ENCODE peak calls at places on chromosomes 5 and 9, in eight cellular contexts. M is IMR-90, V is heart left ventricle, L is cardiac fibroblast, S is left colon, X is GM23248, E is GM04504, Q is H7. Z is an unnamed sample.

GRCh38 chr5:172669808-172670402 is 28.8 kb downstream of the NEURL1B start:
- DNase-seq in M (no peak), Q (peak), S (no peak), X (no peak), L (no peak), E (no peak), V (no peak), Z (peak)

GRCh38 chr5:133930061-133930823 is 38.2 kb downstream of the C5orf15 start:
- DNase-seq in S (no peak), V (no peak), L (peak), E (peak), X (peak), M (peak), Q (peak), Z (no peak)

GRCh38 chr5:68424799-68425537 is 209.4 kb downstream of the PIK3R1 start:
- DNase-seq in X (peak), L (peak), S (no peak), V (no peak), M (peak), Q (no peak), E (no peak), Z (no peak)

GRCh38 chr5:133369161-133369783 is 243.1 kb downstream of the FSTL4 start:
- DNase-seq in S (no peak), X (no peak), Q (no peak), E (no peak), L (no peak), M (no peak), V (no peak), Z (no peak)

GRCh38 chr5:106415541-106415940 is 1255.2 kb downstream of the EFNA5 start:
- DNase-seq in E (peak), X (peak), Q (no peak), V (no peak), L (peak), S (no peak), M (peak), Z (peak)

GRCh38 chr5:135883441-135883840 is 12.2 kb downstream of the IL9 start:
- DNase-seq in M (no peak), S (no peak), Q (peak), E (no peak), X (no peak), V (no peak), L (no peak), Z (peak)

GRCh38 chr9:5352637-5353248 is 13.1 kb upstream of the RLN1 start:
- DNase-seq in S (no peak), X (no peak), L (no peak), M (no peak), V (no peak), E (no peak), Q (no peak), Z (no peak)

GRCh38 chr5:53616939-53617549 is 56.6 kb downstream of the NDUFS4 start:
- DNase-seq in M (peak), Q (no peak), S (no peak), V (no peak), X (peak), L (peak), E (no peak), Z (no peak)

GRCh38 chr5:28391277-28391676 is 1352.9 kb upstream of the CDH9 start:
- DNase-seq in X (no peak), M (no peak), E (no peak), L (no peak), S (no peak), V (no peak), Q (no peak), Z (no peak)

GRCh38 chr9:83267741-83268140 is 204.8 kb upstream of the RASEF start:
- DNase-seq in V (no peak), Q (no peak), L (no peak), M (no peak), E (no peak), S (no peak), X (no peak), Z (no peak)

GRCh38 chr5:181221792-181222629 is 1.1 kb upstream of the TRIM41 start:
- DNase-seq in S (peak), M (peak), E (peak), Q (peak), L (peak), V (peak), X (peak), Z (peak)

GRCh38 chr9:21777701-21778100 is 24.7 kb upstream of the MTAP start:
- DNase-seq in M (peak), V (no peak), E (peak), S (no peak), X (peak), L (peak), Q (no peak), Z (peak)

GRCh38 chr5:17167171-17167891 is 50.1 kb upstream of the BASP1 start:
- DNase-seq in S (no peak), X (no peak), L (no peak), E (no peak), M (no peak), Q (peak), V (no peak), Z (no peak)

GRCh38 chr5:135446615-135447014 is 533 bp downstream of the DCANP1 start:
- DNase-seq in S (peak), E (no peak), X (no peak), Q (no peak), M (no peak), V (peak), L (no peak), Z (no peak)

GRCh38 chr5:132832612-132833011 is 2.2 kb upstream of the SHROOM1 start:
- DNase-seq in M (no peak), X (no peak), V (no peak), L (no peak), Q (no peak), E (no peak), S (no peak), Z (no peak)

GRCh38 chr5:90184764-90185163 is 224.8 kb downstream of the CETN3 start:
- DNase-seq in S (no peak), E (no peak), L (no peak), V (no peak), M (no peak), X (no peak), Q (no peak), Z (no peak)

GRCh38 chr5:135913713-135914626 is 18.3 kb upstream of the IL9 start:
- DNase-seq in Q (no peak), S (no peak), V (no peak), E (no peak), X (peak), L (peak), M (no peak), Z (no peak)

GRCh38 chr9:91571036-91571435 is 147.4 kb upstream of the NFIL3 start:
- DNase-seq in L (peak), E (no peak), X (no peak), V (no peak), Q (no peak), S (no peak), M (no peak), Z (no peak)

GRCh38 chr5:67160985-67161384 is 35.6 kb downstream of the CD180 start:
- DNase-seq in E (peak), S (no peak), Q (peak), X (peak), V (no peak), L (peak), M (peak), Z (no peak)

GRCh38 chr9:36492849-36493248 is 79.8 kb upstream of the MELK start:
- DNase-seq in L (no peak), E (no peak), X (no peak), Q (no peak), M (peak), V (no peak), S (no peak), Z (no peak)

GRCh38 chr5:159208508-159209437 is 580 bp downstream of the RNF145 start:
- DNase-seq in L (peak), S (peak), E (no peak), X (peak), M (peak), V (peak), Q (peak), Z (peak)

GRCh38 chr5:53463909-53464621 is 16.4 kb upstream of the FST start:
- DNase-seq in V (no peak), E (no peak), Q (no peak), M (peak), S (no peak), L (no peak), X (peak), Z (no peak)

GRCh38 chr5:123997354-123998215 is 485.6 kb downstream of the CSNK1G3 start:
- DNase-seq in Q (no peak), S (no peak), X (peak), M (peak), E (peak), V (no peak), L (peak), Z (no peak)

GRCh38 chr9:138023394-138024124 is 146.0 kb downstream of the CACNA1B start:
- DNase-seq in V (peak), L (no peak), S (no peak), E (no peak), M (no peak), X (no peak), Q (peak), Z (peak)

GRCh38 chr5:178474562-178475184 is 115.5 kb downstream of the COL23A1 start:
- DNase-seq in Q (peak), E (no peak), V (no peak), M (no peak), L (no peak), S (no peak), X (no peak), Z (no peak)

GRCh38 chr5:30607301-30607700 is 586.2 kb upstream of the CDH6 start:
- DNase-seq in S (no peak), V (no peak), Q (no peak), L (no peak), E (no peak), X (no peak), M (no peak), Z (no peak)

GRCh38 chr5:113059232-113059805 is 82.7 kb downstream of the DCP2 start:
- DNase-seq in E (peak), X (peak), S (no peak), Q (no peak), M (peak), V (peak), L (peak), Z (no peak)

GRCh38 chr5:169112016-169112415 is 188.9 kb downstream of the SLIT3 start:
- DNase-seq in E (no peak), V (no peak), L (no peak), S (no peak), M (no peak), Q (no peak), X (no peak), Z (no peak)

GRCh38 chr9:134858051-134858841 is 22.4 kb upstream of the FCN2 start:
- DNase-seq in M (peak), S (no peak), V (no peak), E (no peak), L (peak), Q (peak), X (peak), Z (peak)

GRCh38 chr9:116190997-116191396 is 37.4 kb downstream of the PAPPA start:
- DNase-seq in X (peak), M (peak), L (peak), V (no peak), E (peak), S (no peak), Q (no peak), Z (no peak)

GRCh38 chr9:32412440-32412839 is 28.0 kb downstream of the ACO1 start:
- DNase-seq in X (no peak), E (no peak), L (no peak), V (no peak), S (no peak), M (no peak), Q (no peak), Z (no peak)